ENCODE peak calls at places on chromosomes 16 and 17, in eight cellular contexts. P, E, Q, B, S, G, V and M are unnamed samples.

GRCh38 chr16:54934536-54935410 is 4.1 kb downstream of the IRX5 start:
- DNase-seq in S (peak; percentile 48), B (no peak), E (no peak), V (no peak), P (no peak), G (peak; percentile 85), Q (no peak), M (peak; percentile 69)

GRCh38 chr17:41579484-41580243 is 7.0 kb downstream of the KRT14 start:
- DNase-seq in E (peak; percentile 7), G (peak; percentile 97), V (no peak), P (peak; percentile 69), S (peak; percentile 90), Q (peak; percentile 97), B (peak; percentile 82), M (peak; percentile 95)

GRCh38 chr17:44922746-44923470 is 7.6 kb upstream of the GFAP start:
- DNase-seq in Q (no peak), V (no peak), P (peak; percentile 39), S (peak; percentile 55), E (no peak), B (no peak), G (no peak), M (peak; percentile 47)

GRCh38 chr16:56911771-56912541 is 20.0 kb upstream of the HERPUD1 start:
- DNase-seq in Q (no peak), S (no peak), E (peak; percentile 47), P (peak; percentile 76), B (no peak), G (no peak), V (no peak), M (no peak)

GRCh38 chr17:55343114-55343513 is 78.4 kb downstream of the HLF start:
- DNase-seq in V (no peak), P (no peak), Q (no peak), E (no peak), G (no peak), B (no peak), S (no peak), M (no peak)

GRCh38 chr16:70805787-70806186 is 4.8 kb upstream of the VAC14 start:
- DNase-seq in G (no peak), P (no peak), V (no peak), B (no peak), Q (no peak), S (no peak), E (no peak), M (no peak)

GRCh38 chr17:38352245-38353083 is 820 bp downstream of the SOCS7 start:
- DNase-seq in S (peak; percentile 62), Q (peak; percentile 35), B (no peak), V (no peak), E (no peak), P (no peak), G (peak; percentile 69), M (no peak)

GRCh38 chr17:4097165-4097960 is 45.5 kb downstream of the ZZEF1 start:
- DNase-seq in S (no peak), E (no peak), G (no peak), Q (peak; percentile 50), B (no peak), V (no peak), P (no peak), M (no peak)

GRCh38 chr17:71792966-71793365 is 327.9 kb upstream of the SOX9 start:
- DNase-seq in Q (no peak), B (no peak), E (no peak), V (no peak), P (no peak), G (peak; percentile 6), S (no peak), M (no peak)

GRCh38 chr16:4663756-4664465 is 29.5 kb upstream of the NUDT16L1 start:
- DNase-seq in V (no peak), S (no peak), E (peak; percentile 95), G (no peak), P (peak; percentile 79), Q (no peak), B (no peak), M (no peak)

GRCh38 chr16:52316241-52316640 is 230.7 kb downstream of the TOX3 start:
- DNase-seq in P (no peak), E (no peak), S (no peak), G (no peak), Q (no peak), B (no peak), V (no peak), M (no peak)

GRCh38 chr17:45270828-45271418 is 9.0 kb upstream of the SPATA32 start:
- DNase-seq in Q (peak; percentile 79), S (peak; percentile 68), P (no peak), E (no peak), B (no peak), V (no peak), G (peak; percentile 75), M (no peak)

GRCh38 chr17:38464723-38465419 is 36.6 kb downstream of the ARHGAP23 start:
- DNase-seq in S (peak; percentile 96), G (peak; percentile 21), E (no peak), B (peak; percentile 64), Q (peak; percentile 90), V (no peak), P (peak; percentile 97), M (peak; percentile 69)

GRCh38 chr16:3587547-3588110 is 10.4 kb upstream of the NLRC3 start:
- DNase-seq in E (no peak), G (no peak), Q (no peak), B (no peak), V (no peak), P (no peak), S (no peak), M (no peak)

GRCh38 chr17:74833501-74834361 is 26.0 kb downstream of the GRIN2C start:
- DNase-seq in S (peak; percentile 74), B (no peak), P (no peak), V (no peak), E (peak; percentile 32), G (no peak), Q (no peak), M (no peak)

GRCh38 chr17:81000089-81000630 is 8.5 kb downstream of the CHMP6 start:
- DNase-seq in E (no peak), S (no peak), V (no peak), B (no peak), P (no peak), G (no peak), Q (peak; percentile 11), M (no peak)

GRCh38 chr17:45234641-45235040 is 13.0 kb downstream of the FMNL1 start:
- DNase-seq in P (no peak), S (peak; percentile 79), B (no peak), Q (peak; percentile 65), E (no peak), G (peak; percentile 90), V (no peak), M (no peak)

GRCh38 chr17:36117505-36118382 is 14.1 kb downstream of the CCL4 start:
- DNase-seq in E (no peak), V (no peak), B (no peak), P (no peak), Q (no peak), S (no peak), G (no peak), M (no peak)

GRCh38 chr16:29820730-29821662 is 734 bp downstream of the MVP start:
- DNase-seq in G (no peak), V (no peak), B (no peak), E (no peak), P (no peak), S (no peak), Q (no peak), M (no peak)

GRCh38 chr16:84774810-84775209 is 45.0 kb upstream of the CRISPLD2 start:
- DNase-seq in Q (no peak), B (no peak), S (no peak), P (peak; percentile 86), E (peak; percentile 58), V (no peak), G (no peak), M (no peak)

GRCh38 chr16:84819644-84820304 is at the start of gene CRISPLD2:
- DNase-seq in V (no peak), E (peak; percentile 77), B (peak; percentile 81), P (peak; percentile 99), Q (peak; percentile 100), G (peak; percentile 97), S (peak; percentile 99), M (peak; percentile 89)

GRCh38 chr17:54891176-54891821 is 9.4 kb upstream of the TOM1L1 start:
- DNase-seq in G (peak; percentile 90), S (peak; percentile 76), B (peak; percentile 57), V (no peak), P (no peak), E (peak; percentile 5), Q (peak; percentile 74), M (no peak)

GRCh38 chr16:27365142-27366089 is 36.6 kb upstream of the IL21R start:
- DNase-seq in E (no peak), V (no peak), P (no peak), S (no peak), B (peak; percentile 69), G (no peak), Q (no peak), M (no peak)

GRCh38 chr17:82424863-82425159 is 6.4 kb upstream of the OGFOD3 start:
- DNase-seq in B (no peak), S (no peak), Q (no peak), E (no peak), V (no peak), P (no peak), G (no peak), M (no peak)
- TF ChIP-seq CTCF in B (no peak), S (no peak), Q (no peak), E (no peak), V (no peak), P (no peak), G (no peak), M (no peak)

DNA sequence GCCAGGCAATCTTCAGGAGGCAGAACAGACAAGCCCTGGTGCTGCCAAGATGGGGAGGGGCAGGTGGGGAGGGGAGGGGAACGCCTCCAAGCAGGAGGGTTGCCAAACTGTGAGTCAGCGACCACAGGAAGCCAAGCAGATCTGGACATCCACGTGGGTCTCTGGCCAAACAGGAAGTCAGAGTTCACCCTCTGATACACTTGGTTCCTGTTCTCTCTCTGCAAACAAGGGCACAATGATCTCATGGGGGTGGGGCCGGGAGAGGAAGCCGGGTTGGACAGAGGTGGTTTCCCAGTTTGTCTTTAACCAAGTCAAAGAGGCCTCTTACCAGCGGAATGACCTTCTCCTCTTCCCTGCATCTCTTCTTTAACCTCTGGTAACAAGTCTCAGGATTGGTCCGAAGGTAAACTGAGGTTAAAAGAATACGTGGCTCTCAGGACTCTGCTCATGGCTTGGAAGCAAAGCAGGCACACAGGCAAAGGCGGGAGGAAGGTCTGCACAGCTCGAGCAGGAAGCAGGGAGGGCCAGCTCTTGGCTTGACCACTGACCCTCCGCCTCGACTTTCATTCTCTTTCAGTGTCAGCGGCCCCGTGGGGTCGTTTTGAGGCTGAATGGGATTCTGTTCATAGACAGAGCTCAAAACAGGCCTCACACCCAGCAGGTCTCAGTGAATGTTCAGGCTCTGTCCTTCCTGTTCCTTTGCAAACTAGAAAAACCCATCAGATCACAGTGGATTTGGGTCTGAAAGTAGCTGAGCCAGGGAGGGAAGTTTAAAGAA is 32.9 kb downstream of the TK2 start:
- DNase-seq in G (no peak), Q (peak; percentile 95), V (no peak), P (peak; percentile 99), S (peak; percentile 66), E (peak; percentile 100), B (peak; percentile 94), M (peak; percentile 96)
- TF ChIP-seq POLR2AphosphoS5 in G (no peak), Q (peak; percentile 83), V (peak; percentile 96), P (peak; percentile 52), S (peak; percentile 71), E (peak; percentile 86), B (peak; percentile 77), M (peak; percentile 97)

GRCh38 chr17:48492401-48493298 is 38.2 kb downstream of the HOXB1 start:
- DNase-seq in V (no peak), P (peak; percentile 91), Q (peak; percentile 87), G (peak; percentile 72), S (peak; percentile 81), E (no peak), B (no peak), M (peak; percentile 34)
- H3K27me3 ChIP-seq in V (no peaks in the 10 kb centered on the region), P (no peaks in the 10 kb centered on the region), Q (no peaks in the 10 kb centered on the region), G (peaks cover 74% of the 10 kb centered on the region), S (peaks cover 60% of the 10 kb centered on the region), E (peaks cover 32% of the 10 kb centered on the region), B (no peaks in the 10 kb centered on the region), M (peaks cover 22% of the 10 kb centered on the region)

GRCh38 chr17:40019140-40019991 is 4.1 kb downstream of the CSF3 start:
- DNase-seq in V (no peak), P (peak; percentile 77), Q (no peak), B (no peak), G (peak; percentile 43), E (no peak), S (peak; percentile 42), M (no peak)
- TF ChIP-seq CTCF in V (no peak), P (no peak), Q (no peak), B (no peak), G (no peak), E (no peak), S (peak; percentile 13), M (no peak)